ENCODE peak calls at places on chromosomes 2 and 18, in four cellular contexts. K, V, B and Q are unnamed samples.

GRCh38 chr2:39728941-39729351 is 50.1 kb downstream of the THUMPD2 start:
- DNase-seq in K (no peak), V (no peak), B (peak), Q (no peak)

GRCh38 chr2:134718095-134718955 is 475 bp downstream of the TMEM163 start:
- DNase-seq in K (no peak), V (peak), B (peak), Q (no peak)

GRCh38 chr2:205411558-205411957 is 270.7 kb upstream of the NRP2 start:
- DNase-seq in K (no peak), V (no peak), B (no peak), Q (no peak)

GRCh38 chr2:40371525-40372277 is 80.2 kb downstream of the SLC8A1 start:
- DNase-seq in K (peak), V (peak), B (peak), Q (no peak)

GRCh38 chr2:64943387-64944150 is 45.6 kb upstream of the SLC1A4 start:
- DNase-seq in K (no peak), V (no peak), B (peak), Q (no peak)

GRCh38 chr2:238955648-238956531 is 108.0 kb downstream of the TWIST2 start:
- DNase-seq in K (no peak), V (no peak), B (no peak), Q (no peak)

GRCh38 chr2:169143998-169144397 is 74.6 kb downstream of the DHRS9 start:
- DNase-seq in K (no peak), V (no peak), B (no peak), Q (no peak)

GRCh38 chr18:21386523-21387240 is 144.7 kb downstream of the GREB1L start:
- DNase-seq in K (no peak), V (no peak), B (no peak), Q (no peak)

GRCh38 chr2:203683932-203684556 is 22.4 kb upstream of the CD28 start:
- DNase-seq in K (peak), V (no peak), B (peak), Q (no peak)